ENCODE peak calls at places on chromosomes 2 and 18, in six cellular contexts. G, N, Y, K, R and Z are unnamed samples.

GRCh38 chr2:98768765-98769476 is 38.0 kb upstream of the MGAT4A start:
- DNase-seq in G (peak; percentile 10), N (peak; percentile 67), Y (no peak), K (no peak), R (peak; percentile 41), Z (no peak)

GRCh38 chr2:143428700-143429099 is 299.5 kb downstream of the ARHGAP15 start:
- DNase-seq in G (no peak), N (no peak), Y (no peak), K (no peak), R (no peak), Z (no peak)

GRCh38 chr18:62436636-62437519 is 85.9 kb upstream of the ZCCHC2 start:
- DNase-seq in G (peak; percentile 94), N (peak; percentile 81), Y (peak; percentile 76), K (peak; percentile 98), R (peak; percentile 57), Z (peak; percentile 82)

GRCh38 chr2:211093743-211094303 is 537.4 kb downstream of the CPS1 start:
- DNase-seq in G (no peak), N (no peak), Y (no peak), K (no peak), R (no peak), Z (no peak)

GRCh38 chr2:35989523-35989922 is 366.1 kb upstream of the CRIM1 start:
- DNase-seq in G (no peak), N (no peak), Y (peak; percentile 54), K (no peak), R (no peak), Z (no peak)

GRCh38 chr2:114005110-114005783 is 115.4 kb downstream of the ACTR3 start:
- DNase-seq in G (no peak), N (no peak), Y (no peak), K (no peak), R (no peak), Z (no peak)

GRCh38 chr2:189142893-189143759 is 36.4 kb downstream of the COL5A2 start:
- DNase-seq in G (peak; percentile 47), N (no peak), Y (no peak), K (no peak), R (no peak), Z (no peak)

GRCh38 chr2:127829845-127830246 is 18.9 kb upstream of the WDR33 start:
- DNase-seq in G (no peak), N (peak; percentile 86), Y (no peak), K (no peak), R (no peak), Z (no peak)

GRCh38 chr2:218983971-218984238 is 1.1 kb downstream of the FEV start:
- DNase-seq in G (no peak), N (no peak), Y (no peak), K (no peak), R (no peak), Z (no peak)

GRCh38 chr2:239597216-239597615 is 196.4 kb upstream of the HDAC4 start:
- DNase-seq in G (no peak), N (peak; percentile 59), Y (no peak), K (peak; percentile 76), R (no peak), Z (peak; percentile 8)

GRCh38 chr2:169479257-169480078 is at the start of gene BBS5:
- DNase-seq in G (peak; percentile 83), N (peak; percentile 95), Y (peak; percentile 61), K (peak; percentile 93), R (peak; percentile 81), Z (peak; percentile 33)

GRCh38 chr2:205695460-205695979 is 13.2 kb downstream of the NRP2 start:
- DNase-seq in G (peak; percentile 73), N (no peak), Y (no peak), K (no peak), R (no peak), Z (no peak)

GRCh38 chr2:105795575-105795934 is 50.8 kb downstream of the NCK2 start:
- DNase-seq in G (no peak), N (no peak), Y (no peak), K (peak; percentile 43), R (no peak), Z (no peak)

GRCh38 chr18:80124131-80124530 is 15.1 kb downstream of the ADNP2 start:
- DNase-seq in G (no peak), N (no peak), Y (no peak), K (no peak), R (no peak), Z (no peak)

DNA sequence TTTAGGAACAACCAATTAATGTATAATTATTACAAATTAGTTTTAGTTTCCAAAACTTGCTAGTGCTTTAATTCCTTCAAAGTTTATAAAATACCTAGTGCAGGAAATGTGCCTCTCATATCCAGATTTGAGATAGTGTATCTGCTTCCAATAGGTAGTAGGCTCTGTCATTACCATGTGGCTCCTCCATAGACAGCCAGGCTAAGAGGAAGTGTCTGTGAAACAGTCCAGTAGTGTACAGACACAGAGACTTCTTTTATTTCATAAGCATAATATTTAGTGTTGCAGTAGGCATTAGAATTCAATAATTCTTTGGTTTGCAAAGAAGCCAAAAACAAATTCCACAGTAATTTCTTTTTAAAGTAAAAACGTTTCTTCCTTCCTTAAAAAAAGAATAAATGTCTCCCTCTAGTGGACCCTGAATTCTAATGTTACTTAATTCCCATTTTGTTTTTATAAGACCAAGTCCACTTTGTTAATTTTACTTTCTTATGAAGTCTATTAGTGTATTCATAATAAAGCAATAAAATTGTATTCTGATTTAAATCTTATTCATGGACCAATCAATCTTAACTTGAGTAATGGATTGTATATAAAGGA is 101.2 kb downstream of the NEB start:
- DNase-seq in G (peak; percentile 47), N (no peak), Y (no peak), K (no peak), R (no peak), Z (no peak)
- TF ChIP-seq CTCF in G (peak; percentile 34), N (peak; percentile 32), Y (peak; percentile 15), K (no peak), R (no peak), Z (no peak)

DNA sequence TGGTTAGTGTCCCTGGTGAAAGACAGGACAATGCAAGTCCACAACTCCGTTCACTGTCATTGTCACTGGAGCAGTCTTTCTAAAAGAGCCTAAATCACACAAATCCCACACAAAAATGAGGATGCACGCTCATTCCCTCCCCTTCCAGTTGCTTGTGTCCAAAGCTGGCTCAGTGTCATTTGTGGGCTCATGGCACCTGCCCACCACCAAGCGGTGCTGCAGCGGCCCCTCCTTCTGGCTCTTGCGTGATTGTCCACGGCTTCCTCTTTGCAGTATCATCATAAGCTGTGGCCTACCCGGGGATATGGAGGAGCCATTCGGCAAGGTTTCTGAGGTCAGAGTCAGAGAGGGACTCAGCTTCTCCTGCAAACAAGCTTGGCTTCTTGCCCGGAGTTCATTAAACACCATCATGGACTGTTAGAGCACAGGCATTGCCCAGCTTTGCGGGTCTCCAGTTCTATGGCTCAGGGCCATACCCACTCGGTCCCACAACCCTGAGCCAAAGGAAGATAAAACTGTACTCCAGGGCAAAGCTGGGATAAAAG is 179.4 kb upstream of the AGAP1 start:
- DNase-seq in G (no peak), N (no peak), Y (peak; percentile 57), K (no peak), R (no peak), Z (no peak)
- TF ChIP-seq CTCF in G (no peak), N (no peak), Y (no peak), K (no peak), R (no peak), Z (no peak)

GRCh38 chr2:203859030-203859854 is 8.3 kb upstream of the CTLA4 start:
- DNase-seq in G (no peak), N (no peak), Y (no peak), K (no peak), R (no peak), Z (no peak)

GRCh38 chr2:203857656-203858055 is 9.9 kb upstream of the CTLA4 start:
- DNase-seq in G (no peak), N (no peak), Y (no peak), K (no peak), R (no peak), Z (no peak)

GRCh38 chr2:203861197-203861596 is 6.4 kb upstream of the CTLA4 start:
- DNase-seq in G (no peak), N (no peak), Y (no peak), K (no peak), R (no peak), Z (no peak)

GRCh38 chr2:203855274-203855673 is 12.3 kb upstream of the CTLA4 start:
- DNase-seq in G (no peak), N (no peak), Y (no peak), K (no peak), R (no peak), Z (no peak)

GRCh38 chr2:203858176-203858575 is 9.4 kb upstream of the CTLA4 start:
- DNase-seq in G (no peak), N (no peak), Y (no peak), K (no peak), R (no peak), Z (no peak)
- TF ChIP-seq CTCF in G (peak; percentile 9), N (no peak), Y (no peak), K (no peak), R (no peak), Z (no peak)

GRCh38 chr2:38824906-38825305 is 46.9 kb downstream of the GEMIN6 start:
- DNase-seq in G (no peak), N (no peak), Y (no peak), K (no peak), R (no peak), Z (no peak)
- TF ChIP-seq CTCF in G (no peak), N (no peak), Y (no peak), K (no peak), R (no peak), Z (no peak)

DNA sequence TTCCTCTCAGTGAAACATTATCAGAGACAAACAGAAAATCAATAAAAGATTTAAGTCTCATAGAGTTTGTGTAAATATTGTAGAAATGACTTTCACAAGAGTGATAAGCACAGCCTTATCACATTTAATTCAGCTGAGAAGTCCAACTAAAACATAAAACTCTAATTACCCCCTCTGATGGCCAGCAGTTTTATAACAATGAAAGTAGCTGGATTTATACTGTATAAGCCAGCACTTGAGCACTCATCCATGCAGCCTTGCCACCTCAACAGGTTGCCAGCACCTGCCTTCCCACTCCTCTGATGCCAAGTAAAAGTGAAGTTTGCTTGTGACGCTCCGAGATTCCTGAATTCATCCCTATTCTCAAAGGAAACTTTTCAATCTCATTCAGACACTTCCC is 103.0 kb upstream of the STK39 start:
- DNase-seq in G (peak; percentile 7), N (no peak), Y (no peak), K (no peak), R (peak; percentile 33), Z (no peak)
- TF ChIP-seq CTCF in G (no peak), N (no peak), Y (peak; percentile 29), K (no peak), R (no peak), Z (no peak)

GRCh38 chr18:7805880-7806279 is 238.8 kb downstream of the PTPRM start:
- DNase-seq in G (no peak), N (no peak), Y (no peak), K (no peak), R (no peak), Z (no peak)
- TF ChIP-seq CTCF in G (no peak), N (no peak), Y (peak; percentile 18), K (no peak), R (no peak), Z (no peak)